ENCODE peak calls at places on chromosomes 7 and 10, in nine cellular contexts. A, K, H, X, J, F, I, L and O are unnamed samples.

GRCh38 chr10:113680172-113681111 is 730 bp downstream of the CASP7 start:
- DNase-seq in A (no peak), K (peak), H (peak), X (no peak), J (peak), F (peak), I (peak), L (peak), O (peak)

GRCh38 chr7:113026941-113027340 is 59.7 kb downstream of the GPR85 start:
- DNase-seq in A (peak), K (peak), H (no peak), X (no peak), J (peak), F (peak), I (no peak), L (no peak), O (no peak)

GRCh38 chr10:7133270-7133669 is 277.6 kb downstream of the SFMBT2 start:
- DNase-seq in A (no peak), K (peak), H (no peak), X (no peak), J (no peak), F (no peak), I (no peak), L (no peak), O (no peak)

GRCh38 chr7:144132262-144132661 is 9.3 kb downstream of the OR2A14 start:
- DNase-seq in A (no peak), K (no peak), H (no peak), X (no peak), J (no peak), F (no peak), I (no peak), L (no peak), O (no peak)

GRCh38 chr7:179209-179681 is 13.1 kb upstream of the FAM20C start:
- DNase-seq in A (no peak), K (no peak), H (no peak), X (no peak), J (no peak), F (no peak), I (no peak), L (no peak), O (no peak)

GRCh38 chr10:94546058-94546595 is 539 bp downstream of the HELLS start:
- DNase-seq in A (no peak), K (peak), H (no peak), X (no peak), J (peak), F (peak), I (peak), L (no peak), O (no peak)

GRCh38 chr10:90504172-90504571 is 353.7 kb downstream of the HTR7 start:
- DNase-seq in A (no peak), K (no peak), H (no peak), X (no peak), J (no peak), F (no peak), I (no peak), L (no peak), O (no peak)

GRCh38 chr10:117503170-117503885 is 39.2 kb upstream of the EMX2 start:
- DNase-seq in A (no peak), K (no peak), H (no peak), X (no peak), J (peak), F (no peak), I (peak), L (no peak), O (no peak)

GRCh38 chr10:35262436-35262835 is 73.9 kb upstream of the CCNY start:
- DNase-seq in A (no peak), K (no peak), H (no peak), X (no peak), J (peak), F (peak), I (no peak), L (no peak), O (no peak)

GRCh38 chr10:114489521-114490310 is 85.4 kb upstream of the AFAP1L2 start:
- DNase-seq in A (no peak), K (no peak), H (peak), X (no peak), J (no peak), F (no peak), I (no peak), L (no peak), O (no peak)

GRCh38 chr10:114538544-114538906 is 119.5 kb downstream of the ABLIM1 start:
- DNase-seq in A (no peak), K (no peak), H (no peak), X (no peak), J (no peak), F (no peak), I (peak), L (no peak), O (no peak)

GRCh38 chr7:105985250-105985649 is 22.2 kb downstream of the CDHR3 start:
- DNase-seq in A (no peak), K (no peak), H (no peak), X (no peak), J (no peak), F (no peak), I (no peak), L (no peak), O (no peak)

GRCh38 chr7:122535086-122535485 is 163.8 kb downstream of the RNF133 start:
- DNase-seq in A (no peak), K (no peak), H (no peak), X (no peak), J (no peak), F (no peak), I (no peak), L (no peak), O (no peak)

GRCh38 chr7:6167587-6168154 is 104.8 kb downstream of the CYTH3 start:
- DNase-seq in A (no peak), K (no peak), H (no peak), X (no peak), J (no peak), F (no peak), I (no peak), L (no peak), O (no peak)

GRCh38 chr10:89374716-89375115 is 3.1 kb upstream of the IFIT1B start:
- DNase-seq in A (no peak), K (no peak), H (no peak), X (no peak), J (no peak), F (no peak), I (no peak), L (no peak), O (no peak)

GRCh38 chr7:11706666-11707605 is 125.1 kb downstream of the THSD7A start:
- DNase-seq in A (no peak), K (no peak), H (no peak), X (no peak), J (peak), F (no peak), I (no peak), L (no peak), O (no peak)

GRCh38 chr10:96122824-96123223 is 7.3 kb upstream of the ZNF518A start:
- DNase-seq in A (no peak), K (no peak), H (no peak), X (no peak), J (peak), F (no peak), I (no peak), L (no peak), O (no peak)

GRCh38 chr7:44448456-44448855 is 42.0 kb downstream of the NUDCD3 start:
- DNase-seq in A (no peak), K (no peak), H (no peak), X (no peak), J (no peak), F (peak), I (no peak), L (no peak), O (no peak)

GRCh38 chr10:84291389-84291788 is 37.0 kb upstream of the CCSER2 start:
- DNase-seq in A (no peak), K (peak), H (peak), X (no peak), J (peak), F (peak), I (peak), L (no peak), O (no peak)

GRCh38 chr10:129398861-129399260 is 68.2 kb upstream of the MGMT start:
- DNase-seq in A (no peak), K (no peak), H (no peak), X (no peak), J (no peak), F (no peak), I (no peak), L (no peak), O (no peak)

GRCh38 chr10:124621637-124622036 is 122.5 kb downstream of the FAM53B start:
- DNase-seq in A (no peak), K (no peak), H (no peak), X (no peak), J (peak), F (no peak), I (no peak), L (no peak), O (no peak)

GRCh38 chr7:122626785-122627184 is 72.1 kb downstream of the RNF133 start:
- DNase-seq in A (no peak), K (no peak), H (no peak), X (no peak), J (no peak), F (no peak), I (no peak), L (no peak), O (no peak)

GRCh38 chr7:44959433-44959951 is 19.3 kb downstream of the MYO1G start:
- DNase-seq in A (no peak), K (no peak), H (no peak), X (peak), J (peak), F (peak), I (peak), L (no peak), O (peak)

GRCh38 chr10:121597504-121598241 is 571 bp downstream of the FGFR2 start:
- DNase-seq in A (no peak), K (no peak), H (peak), X (no peak), J (no peak), F (no peak), I (no peak), L (no peak), O (no peak)

GRCh38 chr10:1045415-1045814 is 3.5 kb downstream of the IDI1 start:
- DNase-seq in A (no peak), K (no peak), H (no peak), X (no peak), J (no peak), F (no peak), I (no peak), L (no peak), O (no peak)

GRCh38 chr10:125023269-125023668 is 81.3 kb downstream of the ZRANB1 start:
- DNase-seq in A (no peak), K (no peak), H (no peak), X (no peak), J (no peak), F (no peak), I (no peak), L (no peak), O (no peak)

GRCh38 chr7:82223580-82223979 is 220.0 kb downstream of the CACNA2D1 start:
- DNase-seq in A (no peak), K (no peak), H (no peak), X (no peak), J (no peak), F (no peak), I (no peak), L (no peak), O (no peak)

GRCh38 chr7:47780555-47780954 is 167.7 kb downstream of the PKD1L1 start:
- DNase-seq in A (no peak), K (no peak), H (no peak), X (no peak), J (no peak), F (no peak), I (no peak), L (no peak), O (no peak)

GRCh38 chr10:123666318-123667291 is at the start of gene GPR26:
- DNase-seq in A (no peak), K (no peak), H (no peak), X (no peak), J (no peak), F (no peak), I (no peak), L (no peak), O (no peak)

GRCh38 chr7:5426226-5426475 is 2.5 kb upstream of the TNRC18 start:
- DNase-seq in A (no peak), K (peak), H (no peak), X (no peak), J (peak), F (peak), I (no peak), L (no peak), O (no peak)

GRCh38 chr10:129680661-129681344 is 213.8 kb downstream of the MGMT start:
- DNase-seq in A (no peak), K (no peak), H (no peak), X (no peak), J (no peak), F (no peak), I (no peak), L (no peak), O (no peak)

GRCh38 chr7:44568771-44569560 is 4.7 kb downstream of the DDX56 start:
- DNase-seq in A (no peak), K (no peak), H (no peak), X (peak), J (no peak), F (no peak), I (no peak), L (no peak), O (no peak)

GRCh38 chr7:76430836-76431235 is 6.1 kb downstream of the ZP3 start:
- DNase-seq in A (no peak), K (no peak), H (no peak), X (no peak), J (no peak), F (no peak), I (no peak), L (no peak), O (no peak)

GRCh38 chr7:112361154-112361553 is 89.1 kb upstream of the IFRD1 start:
- DNase-seq in A (no peak), K (no peak), H (no peak), X (no peak), J (peak), F (no peak), I (no peak), L (no peak), O (no peak)

GRCh38 chr10:122495406-122496340 is 34.3 kb downstream of the HTRA1 start:
- DNase-seq in A (no peak), K (peak), H (peak), X (no peak), J (no peak), F (no peak), I (no peak), L (no peak), O (no peak)

GRCh38 chr7:44307301-44307900 is 18.0 kb downstream of the CAMK2B start:
- DNase-seq in A (no peak), K (no peak), H (no peak), X (peak), J (peak), F (peak), I (peak), L (no peak), O (no peak)

GRCh38 chr10:6020806-6021205 is 41.4 kb downstream of the IL2RA start:
- DNase-seq in A (no peak), K (peak), H (no peak), X (no peak), J (no peak), F (no peak), I (no peak), L (no peak), O (no peak)

DNA sequence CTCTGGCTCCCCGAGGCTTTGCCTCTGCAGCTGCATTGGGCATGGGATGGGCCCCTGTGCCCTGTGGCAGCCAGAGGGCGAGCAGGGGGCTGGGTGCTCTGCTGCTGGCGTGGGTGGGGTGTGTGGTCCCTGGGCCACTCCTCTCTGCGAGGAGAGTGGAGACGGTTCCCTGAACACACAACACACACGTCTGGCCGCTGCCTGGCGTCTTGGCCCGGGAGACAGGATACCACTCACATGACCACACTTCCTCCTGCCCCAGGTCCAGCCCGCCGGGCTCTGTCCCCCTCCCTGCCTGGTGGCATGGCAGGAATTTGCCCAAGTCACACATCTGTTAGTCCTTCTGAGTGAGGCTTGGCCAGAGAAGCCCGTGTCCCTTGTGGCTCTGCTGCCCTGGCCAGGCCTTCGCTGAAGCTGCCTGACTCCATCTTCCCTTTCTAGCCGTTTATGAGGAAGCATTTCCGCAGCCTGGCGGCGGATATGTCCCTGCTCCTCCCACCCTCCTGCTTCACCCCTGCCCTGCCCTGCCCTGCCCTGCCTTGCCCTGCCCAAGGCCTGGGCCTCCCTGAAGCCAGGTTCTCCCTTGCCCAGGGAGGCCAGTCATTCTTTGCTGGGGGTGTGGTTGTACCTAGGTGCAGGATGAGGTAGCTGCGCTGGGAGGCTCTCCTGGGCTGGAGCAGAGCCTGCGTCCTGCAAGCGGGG is 3.0 kb downstream of the BRI3 start:
- DNase-seq in A (peak), K (peak), H (no peak), X (peak), J (peak), F (peak), I (no peak), L (peak), O (no peak)
- TF ChIP-seq CTCF in A (peak), K (no peak), H (no peak), X (no peak), J (no peak), F (no peak), I (no peak), L (no peak), O (no peak)

DNA sequence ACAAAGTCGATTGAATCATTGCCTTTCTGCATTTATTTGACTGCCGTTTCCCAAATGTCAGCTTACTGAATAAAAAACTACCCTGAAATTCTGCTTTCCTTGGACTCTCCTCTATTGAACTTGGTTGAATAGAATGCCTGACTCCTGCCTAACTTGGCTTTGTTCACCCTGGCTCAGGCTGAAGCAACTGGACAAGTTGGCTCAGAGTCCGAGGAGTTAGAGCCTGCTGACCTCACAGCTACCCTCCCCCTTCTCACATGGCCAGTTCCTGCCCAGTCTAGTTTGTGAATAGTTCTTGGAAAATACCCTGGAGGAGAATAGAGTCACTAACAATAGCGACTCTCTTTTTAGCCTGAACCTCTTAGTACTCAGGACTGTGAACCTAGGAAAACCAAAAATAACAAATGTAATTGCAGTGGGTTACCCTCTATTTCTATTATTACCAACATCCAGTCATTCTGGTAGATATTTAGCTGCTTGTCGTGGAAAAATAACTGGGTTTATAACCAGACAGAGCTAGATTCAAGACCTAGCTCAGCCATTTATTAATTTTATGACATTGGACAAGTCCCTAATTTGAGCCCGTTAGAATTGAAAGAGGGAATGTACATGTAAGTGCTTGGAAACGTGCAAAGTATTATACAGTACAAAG is 17.3 kb upstream of the NRBF2 start:
- DNase-seq in A (peak), K (peak), H (peak), X (peak), J (peak), F (peak), I (no peak), L (peak), O (no peak)
- TF ChIP-seq CTCF in A (no peak), K (no peak), H (no peak), X (no peak), J (no peak), F (no peak), I (no peak), L (no peak), O (no peak)

GRCh38 chr7:145848691-145849090 is 267.9 kb upstream of the CNTNAP2 start:
- DNase-seq in A (no peak), K (no peak), H (peak), X (no peak), J (no peak), F (no peak), I (no peak), L (no peak), O (no peak)
- TF ChIP-seq CTCF in A (no peak), K (no peak), H (peak), X (no peak), J (no peak), F (no peak), I (no peak), L (no peak), O (no peak)

DNA sequence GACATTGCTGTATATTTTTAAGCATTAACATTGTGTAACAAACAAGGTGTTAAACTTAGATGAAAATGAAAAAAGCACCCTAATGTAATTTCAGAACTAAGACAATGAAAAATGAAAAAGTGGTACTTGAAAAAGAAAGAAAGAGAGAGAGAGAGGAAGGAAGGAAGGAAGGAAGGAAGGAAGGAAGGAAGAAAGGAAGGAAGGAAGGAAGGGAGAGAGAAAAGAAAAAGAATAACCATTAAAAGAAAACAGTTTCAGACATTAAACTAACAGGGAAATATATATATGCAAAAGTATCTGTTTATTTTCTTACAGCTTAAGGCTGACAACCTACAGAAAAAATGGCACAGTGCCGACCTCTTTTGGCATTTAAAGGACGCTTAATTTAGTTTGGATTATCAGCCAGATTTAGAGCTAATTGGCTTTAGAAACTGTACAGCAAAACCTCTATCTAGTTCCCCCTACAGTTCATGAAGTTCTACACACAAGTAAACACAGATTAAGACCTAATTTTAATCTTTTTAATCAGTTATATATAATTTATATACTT is 13.8 kb downstream of the MTERF1 start:
- DNase-seq in A (no peak), K (no peak), H (no peak), X (no peak), J (no peak), F (no peak), I (no peak), L (no peak), O (no peak)
- TF ChIP-seq CTCF in A (no peak), K (no peak), H (no peak), X (no peak), J (no peak), F (peak), I (no peak), L (no peak), O (no peak)

GRCh38 chr7:151832138-151832537 is 44.8 kb downstream of the PRKAG2 start:
- DNase-seq in A (no peak), K (no peak), H (no peak), X (no peak), J (no peak), F (no peak), I (no peak), L (no peak), O (no peak)
- TF ChIP-seq CTCF in A (no peak), K (no peak), H (no peak), X (no peak), J (no peak), F (no peak), I (no peak), L (no peak), O (no peak)

DNA sequence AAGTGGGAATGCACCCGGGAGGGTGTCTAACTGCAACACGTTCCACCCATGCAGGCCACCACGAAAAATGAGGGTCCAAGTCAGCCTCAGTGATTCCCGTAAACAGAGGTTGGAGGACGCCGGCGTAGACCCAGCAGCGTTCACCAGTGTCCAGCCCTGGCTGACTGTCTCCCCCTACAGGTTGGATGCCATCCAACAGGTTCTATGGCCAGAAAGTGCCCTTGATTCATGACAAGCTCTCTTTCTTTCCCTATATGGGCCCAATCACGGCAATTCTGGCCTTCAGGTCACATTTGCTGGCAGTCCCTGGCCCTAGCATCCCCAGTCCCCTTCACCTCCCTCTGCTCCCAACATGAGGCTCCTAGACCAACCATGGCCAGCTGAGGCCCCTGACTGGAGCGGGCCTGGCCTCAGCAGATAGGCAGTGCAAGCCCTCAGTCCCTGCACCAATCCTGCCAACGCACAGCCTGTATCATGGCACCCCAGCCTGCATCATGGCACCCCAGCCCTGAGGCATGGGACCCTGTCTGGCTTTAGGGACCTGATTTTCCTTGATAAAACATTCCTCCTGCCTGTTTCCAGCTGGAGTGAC is 227.4 kb downstream of the GRID1 start:
- DNase-seq in A (no peak), K (no peak), H (peak), X (no peak), J (no peak), F (no peak), I (peak), L (no peak), O (no peak)
- TF ChIP-seq CTCF in A (peak), K (no peak), H (peak), X (no peak), J (no peak), F (no peak), I (peak), L (no peak), O (no peak)